ENCODE peak calls at places on chromosomes 13 and 19, in six cellular contexts. X, P, J, Q, Y and L are unnamed samples.

GRCh38 chr19:10543420-10544241 is at the start of gene ATG4D:
- DNase-seq in Y (peak), Q (peak), X (peak), J (peak), P (peak), L (peak)

GRCh38 chr13:29428310-29428991 is 167.0 kb downstream of the SLC7A1 start:
- DNase-seq in Q (no peak), J (no peak), X (no peak), Y (peak), P (no peak), L (no peak)

GRCh38 chr19:50820086-50820485 is 3.5 kb downstream of the KLK1 start:
- DNase-seq in Q (no peak), X (no peak), J (peak), Y (no peak), P (no peak), L (no peak)

GRCh38 chr13:30685320-30685859 is 50.0 kb upstream of the ALOX5AP start:
- DNase-seq in J (peak), Y (no peak), P (no peak), X (no peak), Q (no peak), L (no peak)

GRCh38 chr19:29737461-29738000 is 22.5 kb upstream of the C19orf12 start:
- DNase-seq in Y (no peak), Q (no peak), X (no peak), P (no peak), J (no peak), L (no peak)

GRCh38 chr19:42150940-42151339 is 18.7 kb upstream of the POU2F2 start:
- DNase-seq in X (no peak), P (no peak), J (no peak), Y (peak), Q (no peak), L (no peak)

GRCh38 chr13:20217168-20217567 is 15.0 kb downstream of the GJB6 start:
- DNase-seq in J (no peak), Y (no peak), P (no peak), X (no peak), Q (no peak), L (no peak)

GRCh38 chr19:41887711-41888382 is 4.9 kb downstream of the ARHGEF1 start:
- DNase-seq in X (peak), P (no peak), Q (no peak), J (peak), Y (no peak), L (peak)

GRCh38 chr13:52162279-52163101 is 3.1 kb upstream of the NEK3 start:
- DNase-seq in Q (no peak), J (no peak), P (no peak), Y (no peak), X (no peak), L (no peak)

GRCh38 chr13:112697756-112698655 is 8.2 kb downstream of the ATP11A start:
- DNase-seq in Q (no peak), J (no peak), Y (no peak), P (no peak), X (peak), L (no peak)
- H3K27ac ChIP-seq in Q (no peak), J (no peak), Y (no peak), P (no peak), X (no peak), L (no peak)

GRCh38 chr19:33302175-33302973 is at the start of gene CEBPA:
- DNase-seq in J (peak), Y (peak), Q (peak), X (peak), P (peak), L (no peak)
- H3K27ac ChIP-seq in J (peak), Y (peak), Q (peak), X (peak), P (peak), L (peak)

GRCh38 chr13:98492335-98493034 is 84.4 kb downstream of the STK24 start:
- DNase-seq in J (no peak), P (no peak), Q (no peak), X (no peak), Y (no peak), L (no peak)
- H3K27ac ChIP-seq in J (no peak), P (no peak), Q (no peak), X (no peak), Y (no peak), L (no peak)

DNA sequence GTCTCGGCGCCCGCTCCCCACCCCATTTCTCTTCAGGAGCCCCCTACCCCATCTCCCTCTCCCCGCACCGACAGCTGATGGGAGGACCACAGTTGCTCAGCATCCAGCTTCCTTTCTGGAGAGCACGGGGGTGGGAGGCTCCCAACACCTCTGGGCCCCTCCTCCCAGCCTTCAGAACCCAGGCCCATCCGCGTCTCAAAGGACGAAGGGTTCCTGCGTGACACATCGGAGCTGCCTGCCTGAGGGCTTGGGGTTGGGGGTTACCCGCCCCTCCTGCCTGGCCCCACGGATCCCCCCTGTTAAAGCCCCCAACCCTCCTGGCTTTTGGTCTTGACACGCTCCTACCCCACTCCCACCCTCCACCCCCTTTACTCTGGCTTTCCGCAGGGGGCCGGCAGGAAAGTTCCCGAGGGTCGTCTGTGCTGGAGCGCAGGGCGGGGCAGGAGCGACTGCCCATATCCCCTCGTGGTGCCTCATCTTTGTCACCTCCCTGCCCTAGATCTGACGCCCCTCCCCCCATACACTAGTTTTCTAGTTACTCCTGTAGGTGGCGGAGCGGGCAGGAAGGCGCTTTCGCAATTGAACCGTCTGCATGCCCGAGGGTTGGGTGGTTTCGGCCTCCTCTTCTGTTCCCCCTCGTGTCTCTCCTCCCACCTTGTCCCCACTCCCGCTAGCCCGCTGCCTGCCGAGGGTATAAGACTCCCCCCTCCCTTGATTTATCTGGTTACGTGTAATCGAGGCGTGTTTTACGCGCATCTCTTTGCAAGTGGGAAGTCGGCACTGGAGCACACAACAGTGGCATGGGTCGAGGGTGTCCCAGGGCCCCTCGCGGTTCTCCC is 922 bp downstream of the TRAPPC5 start:
- DNase-seq in X (peak), Y (peak), Q (peak), P (peak), J (peak), L (peak)
- H3K27ac ChIP-seq in X (peak), Y (peak), Q (peak), P (peak), J (peak), L (peak)

GRCh38 chr19:54081032-54081431 is at the start of gene TARM1:
- DNase-seq in P (no peak), Q (no peak), X (no peak), J (no peak), Y (no peak), L (no peak)
- H3K27ac ChIP-seq in P (no peak), Q (no peak), X (no peak), J (no peak), Y (no peak), L (no peak)

GRCh38 chr13:98503175-98504028 is 73.5 kb downstream of the STK24 start:
- DNase-seq in Q (no peak), J (no peak), P (no peak), Y (no peak), X (no peak), L (no peak)
- H3K27ac ChIP-seq in Q (peak), J (no peak), P (no peak), Y (no peak), X (peak), L (no peak)